ENCODE peak calls at places on chromosome 16, in ten cellular contexts. E is H9, I is DND-41, U is hepatocyte, D is IMR-90, J is K562, M is mammary epithelial cell, T is MM.1S, K is neural progenitor cell, C is fibroblast of lung. O is an unnamed sample. For H4K20me1, the result is how much of the 10 kb centered on the place peaks cover.

GRCh38 chr16:34054137-34054536 is 594.7 kb downstream of the TP53TG3F start:
- DNase-seq in I (no peak), K (no peak), U (no peak), D (no peak), E (no peak), T (no peak), C (no peak), M (no peak), J (no peak), O (no peak)

GRCh38 chr16:26905336-26905735 is 161.4 kb upstream of the C16orf82 start:
- DNase-seq in T (no peak), D (peak), K (no peak), E (no peak), M (no peak), U (no peak), J (no peak), I (no peak), C (peak), O (no peak)

GRCh38 chr16:69934044-69934443 is 17.1 kb upstream of the CLEC18A start:
- DNase-seq in E (no peak), D (no peak), K (no peak), T (no peak), J (no peak), M (no peak), U (no peak), C (no peak), I (no peak), O (no peak)

GRCh38 chr16:24834459-24835335 is 11.1 kb upstream of the SLC5A11 start:
- DNase-seq in J (peak), D (peak), C (peak), T (peak), I (no peak), M (peak), U (peak), K (peak), E (peak), O (peak)

GRCh38 chr16:3745751-3746355 is 28.5 kb upstream of the TRAP1 start:
- DNase-seq in U (no peak), C (peak), I (no peak), J (no peak), D (peak), M (no peak), K (no peak), E (no peak), T (no peak), O (peak)

GRCh38 chr16:75222271-75222783 is 3.5 kb downstream of the CTRB1 start:
- DNase-seq in C (no peak), U (no peak), K (no peak), T (no peak), I (no peak), E (peak), J (no peak), D (no peak), M (no peak), O (peak)

GRCh38 chr16:9047689-9048301 is 43.6 kb upstream of the HAPSTR1 start:
- DNase-seq in I (peak), J (peak), D (peak), M (peak), U (peak), C (peak), K (peak), E (peak), T (peak), O (peak)

GRCh38 chr16:87185313-87185712 is 131.9 kb downstream of the C16orf95 start:
- DNase-seq in K (peak), U (no peak), M (no peak), I (no peak), D (no peak), C (no peak), E (no peak), J (no peak), T (no peak), O (no peak)

GRCh38 chr16:53784312-53784711 is 80.4 kb downstream of the FTO start:
- DNase-seq in I (no peak), J (no peak), M (peak), K (no peak), E (no peak), U (no peak), C (peak), D (no peak), T (no peak), O (no peak)

GRCh38 chr16:72950669-72951068 is 97.3 kb downstream of the ZFHX3 start:
- DNase-seq in C (no peak), I (no peak), M (no peak), E (no peak), U (no peak), J (no peak), D (no peak), T (no peak), K (no peak), O (no peak)

GRCh38 chr16:49343291-49343690 is 30.3 kb upstream of the C16orf78 start:
- DNase-seq in M (no peak), J (no peak), K (no peak), D (no peak), T (no peak), U (no peak), C (no peak), E (no peak), I (no peak), O (no peak)

GRCh38 chr16:56193951-56194726 is 2.9 kb downstream of the GNAO1 start:
- DNase-seq in D (peak), M (peak), T (no peak), I (no peak), U (peak), C (peak), E (peak), K (peak), J (peak), O (peak)

GRCh38 chr16:65376601-65377000 is 254.7 kb upstream of the CDH11 start:
- DNase-seq in C (no peak), D (no peak), T (no peak), U (no peak), K (no peak), J (no peak), M (no peak), E (no peak), I (no peak), O (no peak)

GRCh38 chr16:84279871-84280270 is 14.8 kb upstream of the WFDC1 start:
- DNase-seq in U (no peak), T (no peak), C (no peak), I (no peak), M (no peak), K (no peak), D (no peak), J (no peak), E (no peak), O (no peak)

GRCh38 chr16:77674888-77675287 is 47.4 kb upstream of the NUDT7 start:
- DNase-seq in C (peak), I (no peak), D (peak), T (no peak), U (no peak), M (peak), K (no peak), J (no peak), E (no peak), O (no peak)

GRCh38 chr16:22012241-22012640 is 4.3 kb downstream of the MOSMO start:
- DNase-seq in T (no peak), M (no peak), D (no peak), K (no peak), J (no peak), U (no peak), I (no peak), E (no peak), C (no peak), O (no peak)

GRCh38 chr16:67117716-67118115 is 8.0 kb downstream of the PHAF1 start:
- DNase-seq in D (no peak), C (no peak), T (no peak), I (no peak), E (no peak), K (no peak), U (no peak), M (no peak), J (no peak), O (no peak)

GRCh38 chr16:72836181-72836580 is 211.7 kb downstream of the ZFHX3 start:
- DNase-seq in D (no peak), K (no peak), M (no peak), E (no peak), I (no peak), T (no peak), U (no peak), C (no peak), J (no peak), O (no peak)

GRCh38 chr16:84647830-84648594 is at the start of gene KLHL36:
- DNase-seq in I (peak), D (no peak), K (peak), M (no peak), T (peak), J (peak), E (no peak), U (peak), C (no peak), O (peak)

GRCh38 chr16:57611184-57611583 is 17.2 kb upstream of the ADGRG1 start:
- DNase-seq in D (peak), E (no peak), J (no peak), U (peak), C (peak), T (no peak), M (no peak), K (no peak), I (no peak), O (peak)

GRCh38 chr16:27739606-27740357 is 189.8 kb downstream of the KATNIP start:
- DNase-seq in J (no peak), T (no peak), I (no peak), U (no peak), E (no peak), C (peak), K (no peak), M (no peak), D (no peak), O (no peak)

GRCh38 chr16:69179255-69180010 is 7.5 kb upstream of the SNTB2 start:
- DNase-seq in K (no peak), C (peak), T (peak), U (peak), J (no peak), E (no peak), I (no peak), D (peak), M (peak), O (peak)

GRCh38 chr16:4661661-4662060 is 31.7 kb upstream of the NUDT16L1 start:
- DNase-seq in E (no peak), U (no peak), C (peak), J (no peak), I (peak), T (no peak), D (no peak), K (no peak), M (peak), O (peak)

GRCh38 chr16:88651276-88651988 is 579 bp upstream of the CYBA start:
- DNase-seq in K (peak), T (peak), M (no peak), E (peak), D (no peak), I (no peak), C (no peak), U (peak), J (peak), O (peak)

GRCh38 chr16:1774456-1774795 is 1.5 kb upstream of the MRPS34 start:
- DNase-seq in D (no peak), E (no peak), T (no peak), C (no peak), U (no peak), M (no peak), K (no peak), J (no peak), I (no peak), O (no peak)

GRCh38 chr16:11297492-11298142 is 16.5 kb upstream of the PRM1 start:
- DNase-seq in T (peak), U (peak), C (peak), D (peak), K (peak), M (no peak), I (peak), J (peak), E (peak), O (peak)

GRCh38 chr16:405548-406506 is 4.1 kb downstream of the DECR2 start:
- DNase-seq in U (peak), E (no peak), K (no peak), J (peak), M (no peak), I (no peak), T (no peak), C (no peak), D (no peak), O (peak)

GRCh38 chr16:82761858-82762257 is 135.1 kb downstream of the CDH13 start:
- DNase-seq in M (peak), D (peak), T (peak), U (no peak), C (peak), J (no peak), I (no peak), K (no peak), E (no peak), O (no peak)

GRCh38 chr16:8963825-8964441 is at the start of gene USP7:
- DNase-seq in U (peak), T (peak), E (peak), J (peak), I (peak), K (peak), C (peak), M (peak), D (peak), O (peak)

GRCh38 chr16:80569440-80570105 is 28.8 kb downstream of the DYNLRB2 start:
- DNase-seq in K (no peak), M (peak), D (peak), E (no peak), U (peak), C (peak), T (no peak), J (peak), I (no peak), O (peak)

GRCh38 chr16:4599037-4599436 is 15.7 kb downstream of the UBALD1 start:
- DNase-seq in C (no peak), E (no peak), T (no peak), K (no peak), I (no peak), M (no peak), U (no peak), J (no peak), D (no peak), O (peak)

GRCh38 chr16:67562526-67562917 is at the start of gene CTCF:
- DNase-seq in E (peak), J (peak), D (peak), M (peak), C (peak), T (peak), K (peak), I (no peak), U (peak), O (peak)

GRCh38 chr16:1290860-1291575 is 18.4 kb upstream of the UBE2I start:
- DNase-seq in J (no peak), T (peak), U (no peak), M (no peak), C (no peak), E (no peak), D (no peak), I (no peak), K (no peak), O (peak)

GRCh38 chr16:14600164-14600563 is 29.9 kb downstream of the PARN start:
- DNase-seq in E (no peak), U (peak), T (peak), K (peak), I (no peak), D (peak), C (peak), J (peak), M (no peak), O (peak)

GRCh38 chr16:641326-642188 is at the start of gene MCRIP2:
- DNase-seq in M (peak), K (peak), J (peak), D (peak), U (peak), C (peak), T (peak), I (peak), E (peak), O (peak)

GRCh38 chr16:11497851-11498289 is 88.8 kb downstream of the LITAF start:
- DNase-seq in T (no peak), D (peak), C (peak), M (peak), J (no peak), E (no peak), U (peak), K (peak), I (peak), O (peak)

GRCh38 chr16:55508941-55509920 is at the start of gene LPCAT2:
- DNase-seq in C (peak), E (peak), D (peak), K (peak), U (peak), M (peak), I (no peak), J (peak), T (peak), O (peak)

DNA sequence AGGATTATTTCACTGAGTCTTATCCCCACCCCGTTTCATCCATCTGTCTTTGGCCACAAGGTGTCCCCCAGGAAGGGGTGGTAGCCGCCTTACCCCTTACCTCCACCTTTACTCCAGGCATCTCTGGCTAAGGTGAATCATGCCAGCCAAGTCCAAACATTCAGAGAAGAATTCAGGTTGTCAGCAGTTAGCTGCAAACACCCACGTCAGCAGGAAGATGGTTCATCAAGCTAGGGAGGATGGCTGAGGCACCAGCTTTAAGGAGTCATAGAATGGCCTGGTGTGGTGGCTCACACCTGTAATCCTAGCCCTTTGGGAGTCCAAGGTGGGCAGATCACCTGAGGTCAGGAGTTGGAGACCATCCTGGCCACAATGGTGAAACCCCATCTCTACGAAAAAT is 61.0 kb downstream of the RBFOX1 start:
- DNase-seq in I (no peak), J (no peak), T (no peak), C (no peak), E (no peak), U (no peak), K (no peak), D (no peak), M (no peak), O (no peak)
- H3K27ac ChIP-seq in I (no peak), J (no peak), T (no peak), C (no peak), E (no peak), U (no peak), K (no peak), D (no peak), M (no peak), O (no peak)

DNA sequence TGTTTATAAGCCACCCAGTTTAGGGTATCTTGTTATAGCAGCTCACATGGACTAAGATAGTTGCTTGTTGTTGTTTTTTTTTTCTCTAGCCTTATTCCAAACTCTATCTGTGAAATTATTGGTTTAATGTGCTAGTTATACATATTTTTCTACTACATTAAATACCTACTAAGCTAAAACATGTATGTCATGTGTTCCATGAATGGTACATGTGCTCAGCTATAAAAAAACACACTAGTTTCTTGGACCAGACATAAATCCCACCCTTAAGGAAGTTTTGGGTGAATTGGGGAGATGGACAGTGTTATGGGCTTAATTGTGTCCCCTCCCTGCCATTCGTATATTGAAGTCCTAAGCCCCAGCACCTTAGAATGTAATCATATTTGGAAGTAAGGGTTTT is 19.8 kb downstream of the ITPRIPL2 start:
- DNase-seq in T (no peak), D (no peak), K (no peak), I (no peak), E (no peak), C (no peak), M (no peak), U (no peak), J (no peak), O (no peak)
- TF ChIP-seq CTCF in T (no peak), D (no peak), K (no peak), I (no peak), E (no peak), C (no peak), M (no peak), U (no peak), J (no peak), O (no peak)

GRCh38 chr16:81607805-81608514 is 163.4 kb downstream of the CMIP start:
- DNase-seq in C (no peak), U (no peak), I (no peak), E (no peak), M (no peak), K (no peak), D (no peak), T (no peak), J (no peak), O (peak)

GRCh38 chr16:81604960-81605383 is 160.4 kb downstream of the CMIP start:
- DNase-seq in D (peak), M (peak), K (no peak), I (no peak), J (no peak), C (peak), T (no peak), U (peak), E (no peak), O (peak)

GRCh38 chr16:81608515-81609209 is 164.1 kb downstream of the CMIP start:
- DNase-seq in E (no peak), U (no peak), J (peak), M (peak), C (peak), D (peak), T (no peak), K (peak), I (no peak), O (peak)

GRCh38 chr16:81607006-81607405 is 162.4 kb downstream of the CMIP start:
- DNase-seq in T (no peak), K (no peak), M (no peak), E (no peak), D (no peak), I (no peak), J (no peak), C (no peak), U (no peak), O (peak)

DNA sequence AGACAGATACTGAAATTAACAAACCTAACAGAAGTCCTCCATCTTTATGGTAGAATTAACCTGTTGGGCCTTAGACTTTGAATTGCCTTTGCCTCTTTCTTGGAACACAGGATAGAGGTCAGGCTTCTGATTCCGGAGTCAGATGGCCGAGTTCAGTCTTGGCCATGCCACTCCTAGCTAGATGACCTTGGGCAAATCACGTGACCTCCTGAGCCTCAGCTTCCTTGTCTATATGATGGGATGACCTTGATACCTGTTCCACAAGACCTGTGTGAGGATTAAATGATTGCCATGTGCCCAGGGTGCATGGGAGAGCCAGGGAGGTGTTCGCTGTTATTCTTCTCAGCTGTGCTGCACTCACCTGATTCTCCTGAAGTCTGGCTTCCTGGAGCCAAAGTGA is 161.4 kb downstream of the CMIP start:
- DNase-seq in C (no peak), E (no peak), J (no peak), I (no peak), M (no peak), D (no peak), T (no peak), U (no peak), K (no peak), O (peak)
- H4K20me1 ChIP-seq in C (under half), E (under half), J (under half), I (half or more), M (under half), D (half or more), T (under half), U (under half), K (half or more), O (under half)

GRCh38 chr16:85752511-85753420 is 1.9 kb upstream of the C16orf74 start:
- DNase-seq in M (peak), I (no peak), U (peak), C (peak), K (peak), T (no peak), D (peak), E (peak), J (peak), O (peak)

GRCh38 chr16:85755929-85756768 is 5.3 kb upstream of the C16orf74 start:
- DNase-seq in J (no peak), K (no peak), C (peak), E (no peak), I (no peak), T (no peak), M (no peak), D (peak), U (no peak), O (peak)

GRCh38 chr16:85753976-85754375 is 3.1 kb upstream of the C16orf74 start:
- DNase-seq in K (no peak), E (no peak), I (no peak), C (no peak), U (no peak), T (no peak), D (no peak), M (no peak), J (no peak), O (no peak)

GRCh38 chr16:85753559-85753958 is 2.7 kb upstream of the C16orf74 start:
- DNase-seq in J (no peak), K (no peak), E (no peak), U (no peak), T (no peak), M (peak), I (no peak), D (no peak), C (no peak), O (peak)

GRCh38 chr16:85754403-85754802 is 3.5 kb upstream of the C16orf74 start:
- DNase-seq in U (no peak), M (no peak), D (no peak), T (no peak), C (no peak), E (no peak), I (no peak), K (no peak), J (no peak), O (peak)
- H3K27ac ChIP-seq in U (no peak), M (no peak), D (no peak), T (no peak), C (no peak), E (no peak), I (no peak), K (no peak), J (no peak), O (no peak)

O was measured in osteoblast.